ENCODE peak calls at places on chromosomes 13 and 19, in seven cellular contexts. E, P, F, Z, Y, D and S are unnamed samples.

GRCh38 chr19:55070755-55071502 is 4.7 kb upstream of the EPS8L1 start:
- DNase-seq in E (peak), P (no peak), F (no peak), Z (no peak), Y (peak), D (no peak), S (peak)

GRCh38 chr13:49784886-49785570 is 7.5 kb downstream of the KPNA3 start:
- DNase-seq in E (no peak), P (no peak), F (no peak), Z (no peak), Y (no peak), D (no peak), S (no peak)

GRCh38 chr19:57302020-57302465 is 18.2 kb upstream of the ZNF543 start:
- DNase-seq in E (no peak), P (peak), F (peak), Z (peak), Y (peak), D (no peak), S (peak)

GRCh38 chr13:107351305-107351704 is 783.4 kb upstream of the ARGLU1 start:
- DNase-seq in E (no peak), P (no peak), F (peak), Z (no peak), Y (no peak), D (no peak), S (no peak)

GRCh38 chr13:44068737-44069136 is 189.0 kb downstream of the LACC1 start:
- DNase-seq in E (no peak), P (no peak), F (peak), Z (no peak), Y (peak), D (no peak), S (peak)

GRCh38 chr19:7742991-7743390 is 4.3 kb downstream of the CD209 start:
- DNase-seq in E (no peak), P (no peak), F (no peak), Z (no peak), Y (no peak), D (no peak), S (no peak)

GRCh38 chr13:39892731-39893293 is 237.3 kb downstream of the COG6 start:
- DNase-seq in E (peak), P (peak), F (peak), Z (no peak), Y (peak), D (peak), S (no peak)

GRCh38 chr13:24860775-24861174 is 96.8 kb downstream of the RNF17 start:
- DNase-seq in E (no peak), P (no peak), F (no peak), Z (no peak), Y (no peak), D (no peak), S (no peak)

GRCh38 chr19:55189424-55189823 is 9.3 kb upstream of the SYT5 start:
- DNase-seq in E (no peak), P (peak), F (no peak), Z (peak), Y (peak), D (peak), S (peak)

GRCh38 chr13:51585234-51585672 is 991 bp downstream of the WDFY2 start:
- DNase-seq in E (no peak), P (no peak), F (no peak), Z (peak), Y (peak), D (no peak), S (no peak)

GRCh38 chr13:111943229-111943795 is 123.6 kb upstream of the SOX1 start:
- DNase-seq in E (no peak), P (no peak), F (no peak), Z (no peak), Y (no peak), D (no peak), S (no peak)

GRCh38 chr13:45885194-45885593 is 33.6 kb upstream of the SIAH3 start:
- DNase-seq in E (no peak), P (no peak), F (no peak), Z (no peak), Y (no peak), D (no peak), S (no peak)
- H3K4me3 ChIP-seq in E (no peak), P (no peak), F (no peak), Z (no peak), Y (no peak), D (no peak), S (no peak)

GRCh38 chr13:27791146-27791900 is 960 bp upstream of the GSX1 start:
- DNase-seq in E (no peak), P (no peak), F (no peak), Z (no peak), Y (no peak), D (no peak), S (no peak)
- H3K4me3 ChIP-seq in E (peak), P (peak), F (peak), Z (no peak), Y (no peak), D (peak), S (peak)

GRCh38 chr19:512548-513365 is 5.5 kb downstream of the TPGS1 start:
- DNase-seq in E (peak), P (no peak), F (no peak), Z (no peak), Y (no peak), D (no peak), S (no peak)

GRCh38 chr19:513368-514165 is 6.3 kb downstream of the TPGS1 start:
- DNase-seq in E (peak), P (no peak), F (no peak), Z (no peak), Y (no peak), D (no peak), S (no peak)

GRCh38 chr19:511101-511841 is 4.0 kb downstream of the TPGS1 start:
- DNase-seq in E (peak), P (no peak), F (peak), Z (no peak), Y (peak), D (no peak), S (no peak)

GRCh38 chr19:508204-509150 is 1.2 kb downstream of the TPGS1 start:
- DNase-seq in E (peak), P (no peak), F (no peak), Z (no peak), Y (no peak), D (no peak), S (no peak)

DNA sequence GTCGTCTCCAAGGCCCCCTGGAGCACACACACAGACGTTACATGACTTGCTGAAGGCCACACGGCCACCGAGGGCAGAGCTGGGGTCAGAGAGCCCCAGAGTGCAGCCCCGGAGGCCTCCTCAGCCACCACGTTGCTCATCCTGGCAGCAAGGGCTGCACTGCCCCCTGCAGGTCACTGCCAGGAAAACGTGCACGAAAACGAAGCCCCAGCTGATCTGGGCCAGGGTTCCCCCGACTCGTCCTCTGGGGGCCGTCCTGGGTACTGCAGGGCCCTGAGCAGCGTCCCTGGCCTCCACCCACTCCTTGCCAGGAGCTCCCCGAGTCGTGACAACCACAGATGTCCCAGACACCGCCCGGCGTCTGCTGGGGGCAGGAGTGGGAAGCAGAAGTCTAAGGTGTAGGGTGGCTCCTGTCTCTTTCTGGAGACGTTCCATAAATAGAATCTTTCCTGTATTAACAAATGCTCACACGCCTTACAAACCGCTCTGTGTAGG is 3.4 kb downstream of the TPGS1 start:
- DNase-seq in E (peak), P (peak), F (peak), Z (peak), Y (peak), D (peak), S (peak)
- H3K4me3 ChIP-seq in E (no peak), P (no peak), F (peak), Z (no peak), Y (no peak), D (peak), S (no peak)

GRCh38 chr19:38375748-38376147 is 1.4 kb downstream of the PSMD8 start:
- DNase-seq in E (peak), P (no peak), F (no peak), Z (peak), Y (no peak), D (peak), S (no peak)
- H3K4me3 ChIP-seq in E (peak), P (peak), F (peak), Z (peak), Y (peak), D (peak), S (peak)

GRCh38 chr19:2392366-2392765 is 32.3 kb downstream of the TMPRSS9 start:
- DNase-seq in E (no peak), P (no peak), F (no peak), Z (no peak), Y (no peak), D (no peak), S (no peak)

GRCh38 chr19:2394054-2394668 is 33.2 kb downstream of the TIMM13 start:
- DNase-seq in E (no peak), P (no peak), F (no peak), Z (no peak), Y (no peak), D (no peak), S (no peak)

GRCh38 chr19:2391118-2391725 is 31.2 kb downstream of the TMPRSS9 start:
- DNase-seq in E (no peak), P (no peak), F (peak), Z (peak), Y (peak), D (no peak), S (peak)

GRCh38 chr19:2398735-2399305 is 28.6 kb downstream of the TIMM13 start:
- DNase-seq in E (no peak), P (no peak), F (no peak), Z (no peak), Y (no peak), D (no peak), S (no peak)

GRCh38 chr19:2394669-2395292 is 32.6 kb downstream of the TIMM13 start:
- DNase-seq in E (no peak), P (no peak), F (no peak), Z (no peak), Y (no peak), D (no peak), S (no peak)
- H3K4me3 ChIP-seq in E (no peak), P (peak), F (no peak), Z (peak), Y (no peak), D (no peak), S (no peak)

DNA sequence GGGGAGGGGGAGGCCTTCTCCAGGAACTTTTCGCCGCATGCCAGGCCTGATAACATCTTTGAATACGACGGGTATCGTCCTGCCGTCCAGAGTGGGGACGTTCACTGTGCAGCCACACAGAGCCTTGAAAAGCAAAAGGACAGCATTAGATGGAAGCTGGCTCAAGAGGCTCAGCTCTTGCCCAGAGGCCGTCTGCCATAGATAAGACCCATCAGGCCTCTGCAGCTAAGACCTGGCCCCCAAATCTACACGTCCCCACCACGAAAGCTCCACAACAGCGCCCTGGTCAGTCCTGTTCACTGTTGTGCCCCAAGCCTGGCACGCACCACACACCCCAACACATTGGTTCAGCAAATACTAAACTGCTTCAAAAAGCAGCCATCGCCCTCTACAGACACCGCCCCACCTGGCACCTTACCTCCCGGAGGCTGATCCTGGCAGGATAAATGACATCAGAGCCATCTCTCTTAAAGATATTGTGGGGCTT is 2.1 kb downstream of the DNAJB1 start:
- DNase-seq in E (no peak), P (no peak), F (no peak), Z (no peak), Y (no peak), D (no peak), S (no peak)
- H3K4me3 ChIP-seq in E (peak), P (peak), F (peak), Z (peak), Y (peak), D (peak), S (peak)

GRCh38 chr19:10431943-10432735 is 11.8 kb downstream of the PDE4A start:
- DNase-seq in E (peak), P (peak), F (peak), Z (no peak), Y (no peak), D (peak), S (no peak)

GRCh38 chr19:10433131-10433536 is 12.8 kb downstream of the PDE4A start:
- DNase-seq in E (no peak), P (no peak), F (no peak), Z (no peak), Y (no peak), D (no peak), S (no peak)

GRCh38 chr19:10430505-10431253 is 10.3 kb downstream of the PDE4A start:
- DNase-seq in E (peak), P (peak), F (no peak), Z (no peak), Y (no peak), D (peak), S (no peak)

GRCh38 chr19:10431254-10431942 is 11.1 kb downstream of the PDE4A start:
- DNase-seq in E (peak), P (peak), F (no peak), Z (no peak), Y (no peak), D (peak), S (no peak)

DNA sequence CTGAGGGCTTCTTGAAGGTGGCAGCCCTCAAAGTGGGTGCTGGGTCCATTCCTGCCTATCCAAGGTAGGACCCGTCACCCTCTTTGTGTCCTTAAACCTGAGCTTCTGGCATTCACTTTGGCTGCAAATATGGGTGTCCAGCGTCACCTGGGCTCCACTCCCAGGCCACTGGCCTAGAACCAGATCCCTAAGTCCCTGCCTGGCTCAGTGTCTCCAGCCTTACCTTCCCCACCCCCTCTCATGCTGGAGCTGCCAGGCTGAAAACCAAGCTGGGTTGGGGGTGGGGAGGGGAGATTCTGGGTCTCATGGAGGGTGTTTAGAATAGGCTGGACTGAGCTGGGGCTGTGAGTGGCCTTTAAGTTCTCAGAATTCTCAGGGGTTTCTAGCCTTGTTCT is 12.4 kb downstream of the PDE4A start:
- DNase-seq in E (no peak), P (no peak), F (no peak), Z (no peak), Y (no peak), D (peak), S (no peak)
- H3K4me3 ChIP-seq in E (no peak), P (peak), F (peak), Z (peak), Y (no peak), D (peak), S (peak)

GRCh38 chr19:18428173-18428836 is 9.1 kb downstream of the SSBP4 start:
- DNase-seq in E (peak), P (no peak), F (no peak), Z (no peak), Y (no peak), D (no peak), S (no peak)
- H3K4me3 ChIP-seq in E (no peak), P (peak), F (peak), Z (peak), Y (no peak), D (peak), S (no peak)

DNA sequence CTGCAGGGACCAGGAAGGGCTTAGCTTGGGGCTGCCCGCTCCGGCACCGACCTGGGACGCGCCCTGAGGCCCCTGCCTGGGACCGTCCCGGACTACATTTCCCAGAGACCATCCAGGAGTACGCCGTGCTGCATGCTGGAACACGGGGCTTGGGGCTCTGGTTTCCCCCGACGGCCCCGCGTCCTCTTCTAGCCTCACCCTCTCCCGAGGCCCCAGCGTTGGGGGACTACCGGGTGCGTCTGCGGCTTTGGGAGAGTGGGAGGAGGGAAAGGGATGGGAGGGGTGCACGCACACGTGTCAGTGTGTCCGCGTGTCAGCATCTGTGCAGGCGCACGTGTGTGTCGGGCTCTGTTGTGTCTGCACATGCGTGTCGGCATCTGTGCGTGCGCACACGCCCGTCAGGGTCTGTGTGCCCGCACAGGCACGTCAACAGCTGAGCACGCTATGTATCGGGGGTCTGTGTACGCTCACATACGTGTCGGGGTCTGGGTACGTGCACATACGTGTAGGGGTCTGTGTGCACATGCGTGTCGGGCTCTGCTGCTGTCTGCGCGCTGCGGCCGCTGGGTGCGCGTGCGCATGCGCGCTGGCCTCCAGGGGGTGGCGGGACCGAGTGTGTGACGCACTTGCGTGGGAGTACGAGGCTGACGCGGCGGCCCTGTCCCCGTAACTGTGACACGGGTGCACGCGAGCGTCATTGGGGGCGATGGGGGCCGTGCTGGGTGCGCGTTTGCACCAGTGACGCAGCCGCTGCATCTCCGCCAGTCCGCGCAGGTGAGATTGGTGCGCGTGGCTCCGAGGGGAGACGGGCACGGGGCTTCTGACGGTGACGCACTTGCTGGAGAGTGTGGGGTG is at the start of gene ZNF331:
- DNase-seq in E (peak), P (peak), F (peak), Z (peak), Y (peak), D (peak), S (peak)
- H3K4me3 ChIP-seq in E (peak), P (peak), F (peak), Z (peak), Y (peak), D (peak), S (peak)

GRCh38 chr19:9935409-9936062 is 779 bp downstream of the OLFM2 start:
- DNase-seq in E (no peak), P (no peak), F (no peak), Z (no peak), Y (no peak), D (no peak), S (no peak)
- H3K4me3 ChIP-seq in E (peak), P (peak), F (peak), Z (no peak), Y (no peak), D (peak), S (peak)